ENCODE peak calls at places on chromosome 14, in seven cellular contexts. One of them, this sample, is unnamed.

GRCh38 chr14:92544051-92544730 is 30.6 kb downstream of the RIN3 start:
- DNase-seq in dorsolateral prefrontal cortex: no peak
- DNase-seq in cardiac fibroblast: no peak
- DNase-seq in adipocyte: no peak
- DNase-seq in lung: no peak
- DNase-seq in GM06990: no peak
- DNase-seq in body of pancreas: no peak
- DNase-seq in this sample: no peak

GRCh38 chr14:57480044-57480443 is 13.6 kb downstream of the CCDC198 start:
- DNase-seq in dorsolateral prefrontal cortex: no peak
- DNase-seq in cardiac fibroblast: peak
- DNase-seq in adipocyte: peak
- DNase-seq in lung: no peak
- DNase-seq in GM06990: no peak
- DNase-seq in body of pancreas: no peak
- DNase-seq in this sample: no peak

GRCh38 chr14:53389207-53389606 is 236.1 kb upstream of the DDHD1 start:
- DNase-seq in dorsolateral prefrontal cortex: no peak
- DNase-seq in cardiac fibroblast: no peak
- DNase-seq in adipocyte: no peak
- DNase-seq in lung: no peak
- DNase-seq in GM06990: no peak
- DNase-seq in body of pancreas: no peak
- DNase-seq in this sample: no peak

GRCh38 chr14:74697543-74697942 is 15.3 kb downstream of the AREL1 start:
- DNase-seq in dorsolateral prefrontal cortex: no peak
- DNase-seq in cardiac fibroblast: no peak
- DNase-seq in adipocyte: peak
- DNase-seq in lung: no peak
- DNase-seq in GM06990: no peak
- DNase-seq in body of pancreas: no peak
- DNase-seq in this sample: no peak

GRCh38 chr14:82251434-82251833 is 717.8 kb upstream of the SEL1L start:
- DNase-seq in dorsolateral prefrontal cortex: no peak
- DNase-seq in cardiac fibroblast: no peak
- DNase-seq in adipocyte: no peak
- DNase-seq in lung: no peak
- DNase-seq in GM06990: no peak
- DNase-seq in body of pancreas: no peak
- DNase-seq in this sample: no peak

GRCh38 chr14:56309198-56309597 is 191.0 kb downstream of the PELI2 start:
- DNase-seq in dorsolateral prefrontal cortex: no peak
- DNase-seq in cardiac fibroblast: no peak
- DNase-seq in adipocyte: no peak
- DNase-seq in lung: no peak
- DNase-seq in GM06990: no peak
- DNase-seq in body of pancreas: no peak
- DNase-seq in this sample: no peak

GRCh38 chr14:70515796-70516195 is 19.0 kb downstream of the ADAM20 start:
- DNase-seq in dorsolateral prefrontal cortex: no peak
- DNase-seq in cardiac fibroblast: no peak
- DNase-seq in adipocyte: no peak
- DNase-seq in lung: no peak
- DNase-seq in GM06990: no peak
- DNase-seq in body of pancreas: no peak
- DNase-seq in this sample: no peak

GRCh38 chr14:100072783-100073346 is 7.6 kb downstream of the EVL start:
- DNase-seq in dorsolateral prefrontal cortex: no peak
- DNase-seq in cardiac fibroblast: no peak
- DNase-seq in adipocyte: no peak
- DNase-seq in lung: peak
- DNase-seq in GM06990: peak
- DNase-seq in body of pancreas: peak
- DNase-seq in this sample: no peak

GRCh38 chr14:22314183-22314820 is 274.7 kb downstream of the DAD1 start:
- DNase-seq in dorsolateral prefrontal cortex: no peak
- DNase-seq in cardiac fibroblast: peak
- DNase-seq in adipocyte: peak
- DNase-seq in lung: peak
- DNase-seq in GM06990: no peak
- DNase-seq in body of pancreas: peak
- DNase-seq in this sample: no peak

GRCh38 chr14:71688576-71688975 is 243.7 kb upstream of the RGS6 start:
- DNase-seq in dorsolateral prefrontal cortex: no peak
- DNase-seq in cardiac fibroblast: peak
- DNase-seq in adipocyte: peak
- DNase-seq in lung: no peak
- DNase-seq in GM06990: no peak
- DNase-seq in body of pancreas: no peak
- DNase-seq in this sample: no peak

GRCh38 chr14:77195766-77196165 is 14.2 kb downstream of the TMEM63C start:
- DNase-seq in dorsolateral prefrontal cortex: no peak
- DNase-seq in cardiac fibroblast: no peak
- DNase-seq in adipocyte: no peak
- DNase-seq in lung: no peak
- DNase-seq in GM06990: no peak
- DNase-seq in body of pancreas: no peak
- DNase-seq in this sample: no peak

GRCh38 chr14:42322486-42323284 is 716.0 kb downstream of the LRFN5 start:
- DNase-seq in dorsolateral prefrontal cortex: no peak
- DNase-seq in cardiac fibroblast: no peak
- DNase-seq in adipocyte: no peak
- DNase-seq in lung: no peak
- DNase-seq in GM06990: no peak
- DNase-seq in body of pancreas: no peak
- DNase-seq in this sample: no peak

GRCh38 chr14:33592298-33592697 is 358.6 kb downstream of the EGLN3 start:
- DNase-seq in dorsolateral prefrontal cortex: no peak
- DNase-seq in cardiac fibroblast: no peak
- DNase-seq in adipocyte: peak
- DNase-seq in lung: no peak
- DNase-seq in GM06990: no peak
- DNase-seq in body of pancreas: no peak
- DNase-seq in this sample: no peak

GRCh38 chr14:35197015-35197414 is 74.7 kb downstream of the PRORP start:
- DNase-seq in dorsolateral prefrontal cortex: no peak
- DNase-seq in cardiac fibroblast: peak
- DNase-seq in adipocyte: no peak
- DNase-seq in lung: no peak
- DNase-seq in GM06990: no peak
- DNase-seq in body of pancreas: no peak
- DNase-seq in this sample: no peak

GRCh38 chr14:97077253-97077653 is 280.1 kb downstream of the VRK1 start:
- DNase-seq in dorsolateral prefrontal cortex: no peak
- DNase-seq in cardiac fibroblast: peak
- DNase-seq in adipocyte: peak
- DNase-seq in lung: no peak
- DNase-seq in GM06990: peak
- DNase-seq in body of pancreas: peak
- DNase-seq in this sample: no peak

GRCh38 chr14:58963873-58964597 is 224.4 kb upstream of the DAAM1 start:
- DNase-seq in dorsolateral prefrontal cortex: no peak
- DNase-seq in cardiac fibroblast: no peak
- DNase-seq in adipocyte: no peak
- DNase-seq in lung: no peak
- DNase-seq in GM06990: no peak
- DNase-seq in body of pancreas: no peak
- DNase-seq in this sample: no peak

GRCh38 chr14:98647754-98648153 is 624.2 kb downstream of the BCL11B start:
- DNase-seq in dorsolateral prefrontal cortex: no peak
- DNase-seq in cardiac fibroblast: no peak
- DNase-seq in adipocyte: no peak
- DNase-seq in lung: no peak
- DNase-seq in GM06990: no peak
- DNase-seq in body of pancreas: no peak
- DNase-seq in this sample: no peak

GRCh38 chr14:28584951-28585350 is 181.6 kb upstream of the FOXG1 start:
- DNase-seq in dorsolateral prefrontal cortex: no peak
- DNase-seq in cardiac fibroblast: no peak
- DNase-seq in adipocyte: no peak
- DNase-seq in lung: no peak
- DNase-seq in GM06990: no peak
- DNase-seq in body of pancreas: no peak
- DNase-seq in this sample: no peak

GRCh38 chr14:60160422-60160821 is 4.8 kb downstream of the DHRS7 start:
- DNase-seq in dorsolateral prefrontal cortex: no peak
- DNase-seq in cardiac fibroblast: no peak
- DNase-seq in adipocyte: no peak
- DNase-seq in lung: no peak
- DNase-seq in GM06990: no peak
- DNase-seq in body of pancreas: no peak
- DNase-seq in this sample: no peak

GRCh38 chr14:19878029-19878642 is 3.2 kb downstream of the OR4K2 start:
- DNase-seq in dorsolateral prefrontal cortex: no peak
- DNase-seq in cardiac fibroblast: no peak
- DNase-seq in adipocyte: no peak
- DNase-seq in lung: no peak
- DNase-seq in GM06990: no peak
- DNase-seq in body of pancreas: no peak
- DNase-seq in this sample: no peak

GRCh38 chr14:38951451-38951850 is 151.6 kb downstream of the SEC23A start:
- DNase-seq in dorsolateral prefrontal cortex: no peak
- DNase-seq in cardiac fibroblast: peak
- DNase-seq in adipocyte: peak
- DNase-seq in lung: no peak
- DNase-seq in GM06990: no peak
- DNase-seq in body of pancreas: no peak
- DNase-seq in this sample: no peak

GRCh38 chr14:96049932-96050331 is 10.8 kb downstream of the C14orf132 start:
- DNase-seq in dorsolateral prefrontal cortex: no peak
- DNase-seq in cardiac fibroblast: peak
- DNase-seq in adipocyte: peak
- DNase-seq in lung: no peak
- DNase-seq in GM06990: no peak
- DNase-seq in body of pancreas: no peak
- DNase-seq in this sample: no peak

GRCh38 chr14:37056473-37056872 is 115.9 kb downstream of the SLC25A21 start:
- DNase-seq in dorsolateral prefrontal cortex: no peak
- DNase-seq in cardiac fibroblast: no peak
- DNase-seq in adipocyte: no peak
- DNase-seq in lung: no peak
- DNase-seq in GM06990: no peak
- DNase-seq in body of pancreas: no peak
- DNase-seq in this sample: no peak

GRCh38 chr14:77498984-77499527 is 440 bp upstream of the ISM2 start:
- DNase-seq in dorsolateral prefrontal cortex: peak
- DNase-seq in cardiac fibroblast: no peak
- DNase-seq in adipocyte: peak
- DNase-seq in lung: no peak
- DNase-seq in GM06990: peak
- DNase-seq in body of pancreas: no peak
- DNase-seq in this sample: no peak

GRCh38 chr14:86035882-86036281 is 505.9 kb downstream of the FLRT2 start:
- DNase-seq in dorsolateral prefrontal cortex: no peak
- DNase-seq in cardiac fibroblast: peak
- DNase-seq in adipocyte: no peak
- DNase-seq in lung: no peak
- DNase-seq in GM06990: no peak
- DNase-seq in body of pancreas: peak
- DNase-seq in this sample: no peak

DNA sequence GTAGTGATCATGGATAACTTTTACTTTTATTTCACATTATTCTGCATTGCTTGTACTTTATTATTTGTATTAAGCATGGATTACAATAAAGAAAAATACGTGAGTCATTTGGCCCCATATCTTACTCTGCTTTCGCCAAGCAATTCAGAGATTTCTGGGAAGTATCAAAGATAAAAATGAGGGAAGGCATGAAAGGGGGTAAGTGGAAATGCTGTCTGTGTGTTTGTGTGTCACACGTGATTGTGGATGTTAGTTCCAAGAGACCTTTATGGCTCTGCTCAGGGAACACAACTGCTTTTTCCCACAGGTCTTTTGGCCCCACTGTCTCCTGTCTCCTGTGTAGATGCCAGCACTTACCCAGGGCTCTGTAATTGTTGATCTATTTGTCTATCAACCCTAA is 10.5 kb downstream of the NID2 start:
- DNase-seq in dorsolateral prefrontal cortex: no peak
- DNase-seq in cardiac fibroblast: peak
- DNase-seq in adipocyte: no peak
- DNase-seq in lung: no peak
- DNase-seq in GM06990: no peak
- DNase-seq in body of pancreas: no peak
- DNase-seq in this sample: no peak
- H3K4me3 ChIP-seq in dorsolateral prefrontal cortex: no peak
- H3K4me3 ChIP-seq in cardiac fibroblast: no peak
- H3K4me3 ChIP-seq in adipocyte: no peak
- H3K4me3 ChIP-seq in lung: no peak
- H3K4me3 ChIP-seq in GM06990: no peak
- H3K4me3 ChIP-seq in body of pancreas: no peak
- H3K4me3 ChIP-seq in this sample: no peak

DNA sequence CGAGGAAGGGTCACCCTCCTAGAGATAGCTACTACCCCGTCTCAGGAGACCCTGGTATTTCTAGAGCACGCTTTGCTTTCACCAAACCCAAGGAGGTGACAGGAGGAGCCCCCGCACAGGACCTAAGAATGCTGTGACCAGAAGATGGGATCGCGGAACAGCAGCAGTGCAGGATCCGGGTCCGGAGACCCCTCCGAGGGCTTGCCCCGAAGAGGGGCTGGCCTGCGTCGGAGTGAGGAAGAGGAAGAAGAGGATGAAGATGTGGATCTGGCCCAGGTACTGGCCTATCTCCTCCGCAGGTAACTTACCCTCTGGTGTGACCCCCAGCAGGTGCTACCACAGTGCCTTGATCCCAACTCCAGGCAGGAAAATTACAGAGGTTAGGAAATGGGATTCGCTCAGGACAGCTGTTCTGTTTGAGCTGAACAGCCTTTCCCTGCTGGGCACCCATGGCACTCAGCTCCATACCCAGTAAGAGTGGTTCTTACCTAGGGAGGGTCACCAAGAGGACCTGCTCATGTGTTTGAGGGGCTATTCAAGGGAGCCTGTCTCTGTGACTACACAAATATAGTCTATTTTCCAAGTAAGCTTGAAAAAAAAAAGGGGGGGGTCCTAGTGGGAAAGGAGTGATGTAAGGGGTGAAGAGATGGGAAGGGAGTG is 832 bp upstream of the NRL start:
- DNase-seq in dorsolateral prefrontal cortex: no peak
- DNase-seq in cardiac fibroblast: no peak
- DNase-seq in adipocyte: no peak
- DNase-seq in lung: no peak
- DNase-seq in GM06990: no peak
- DNase-seq in body of pancreas: no peak
- DNase-seq in this sample: no peak
- H3K4me3 ChIP-seq in dorsolateral prefrontal cortex: peak
- H3K4me3 ChIP-seq in cardiac fibroblast: peak
- H3K4me3 ChIP-seq in adipocyte: peak
- H3K4me3 ChIP-seq in lung: peak
- H3K4me3 ChIP-seq in GM06990: peak
- H3K4me3 ChIP-seq in body of pancreas: peak
- H3K4me3 ChIP-seq in this sample: peak

GRCh38 chr14:49549881-49550280 is 36.3 kb downstream of the RPS29 start:
- DNase-seq in dorsolateral prefrontal cortex: no peak
- DNase-seq in cardiac fibroblast: no peak
- DNase-seq in adipocyte: peak
- DNase-seq in lung: no peak
- DNase-seq in GM06990: no peak
- DNase-seq in body of pancreas: no peak
- DNase-seq in this sample: no peak
- H3K4me3 ChIP-seq in dorsolateral prefrontal cortex: no peak
- H3K4me3 ChIP-seq in cardiac fibroblast: no peak
- H3K4me3 ChIP-seq in adipocyte: no peak
- H3K4me3 ChIP-seq in lung: no peak
- H3K4me3 ChIP-seq in GM06990: no peak
- H3K4me3 ChIP-seq in body of pancreas: no peak
- H3K4me3 ChIP-seq in this sample: no peak

GRCh38 chr14:31418440-31418839 is 1.9 kb downstream of the HEATR5A start:
- DNase-seq in dorsolateral prefrontal cortex: no peak
- DNase-seq in cardiac fibroblast: no peak
- DNase-seq in adipocyte: no peak
- DNase-seq in lung: no peak
- DNase-seq in GM06990: no peak
- DNase-seq in body of pancreas: no peak
- DNase-seq in this sample: no peak
- H3K4me3 ChIP-seq in dorsolateral prefrontal cortex: no peak
- H3K4me3 ChIP-seq in cardiac fibroblast: no peak
- H3K4me3 ChIP-seq in adipocyte: peak
- H3K4me3 ChIP-seq in lung: no peak
- H3K4me3 ChIP-seq in GM06990: no peak
- H3K4me3 ChIP-seq in body of pancreas: no peak
- H3K4me3 ChIP-seq in this sample: peak

This sample was measured in LNCaP clone FGC.